ENCODE peak calls at places on chromosomes 6 and 20, in seven cellular contexts. M, E, L, J, Z, P and V are unnamed samples.

GRCh38 chr6:24374612-24375011 is 16.8 kb upstream of the DCDC2 start:
- DNase-seq in M (no peak), E (no peak), L (no peak), J (no peak), Z (no peak), P (no peak), V (no peak)

GRCh38 chr6:36631326-36632046 is 37.3 kb downstream of the SRSF3 start:
- DNase-seq in M (no peak), E (no peak), L (no peak), J (peak; percentile 58), Z (no peak), P (no peak), V (no peak)

GRCh38 chr6:144897441-144897921 is 612.3 kb downstream of the UTRN start:
- DNase-seq in M (no peak), E (peak; percentile 82), L (no peak), J (no peak), Z (no peak), P (no peak), V (no peak)

GRCh38 chr6:150076196-150076893 is 7.4 kb upstream of the ULBP3 start:
- DNase-seq in M (no peak), E (peak; percentile 23), L (no peak), J (no peak), Z (no peak), P (no peak), V (no peak)

GRCh38 chr20:4135385-4136077 is 120.2 kb upstream of the RNF24 start:
- DNase-seq in M (peak; percentile 99), E (peak; percentile 98), L (no peak), J (no peak), Z (peak; percentile 30), P (no peak), V (no peak)

GRCh38 chr20:8161262-8162071 is 29.4 kb downstream of the PLCB1 start:
- DNase-seq in M (no peak), E (peak; percentile 28), L (no peak), J (no peak), Z (no peak), P (no peak), V (no peak)

GRCh38 chr20:23358923-23359572 is 2.9 kb upstream of the GZF1 start:
- DNase-seq in M (peak; percentile 82), E (no peak), L (no peak), J (no peak), Z (peak; percentile 42), P (no peak), V (no peak)

GRCh38 chr6:82408952-82409421 is 45.4 kb downstream of the TPBG start:
- DNase-seq in M (no peak), E (peak; percentile 49), L (no peak), J (no peak), Z (no peak), P (no peak), V (no peak)

GRCh38 chr6:132780770-132781371 is 17.6 kb downstream of the SLC18B1 start:
- DNase-seq in M (peak; percentile 19), E (no peak), L (no peak), J (no peak), Z (no peak), P (no peak), V (no peak)

GRCh38 chr6:36651659-36652379 is 26.7 kb upstream of the CDKN1A start:
- DNase-seq in M (no peak), E (no peak), L (no peak), J (no peak), Z (no peak), P (no peak), V (no peak)

GRCh38 chr6:71510057-71510713 is 221.6 kb downstream of the OGFRL1 start:
- DNase-seq in M (peak; percentile 9), E (peak; percentile 58), L (peak; percentile 15), J (no peak), Z (peak; percentile 27), P (peak; percentile 40), V (peak; percentile 78)

DNA sequence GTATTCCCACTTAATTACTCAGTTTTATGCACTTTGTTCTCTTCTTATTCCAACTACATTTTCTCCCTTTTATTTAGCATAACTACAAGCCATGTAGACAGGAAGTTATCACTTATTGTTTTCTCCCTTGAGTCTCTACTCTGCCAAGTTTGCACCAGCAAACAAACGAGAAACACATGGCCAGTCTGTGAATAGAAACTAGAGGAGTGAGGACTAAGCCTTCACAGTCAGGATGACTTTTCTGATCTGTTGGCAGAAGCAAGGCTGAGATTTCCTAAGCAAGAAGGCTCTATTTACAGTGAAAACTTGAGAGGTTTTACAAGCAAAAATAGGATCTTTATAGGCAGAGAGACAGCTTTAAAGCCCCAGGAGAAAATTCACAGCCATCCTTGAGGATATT is 69.8 kb upstream of the TINAG start:
- DNase-seq in M (no peak), E (no peak), L (no peak), J (no peak), Z (no peak), P (no peak), V (no peak)
- H3K27ac ChIP-seq in M (no peak overlapping the region), E (no peak overlapping the region), L (peak overlapping the region; percentile 72), J (no peak overlapping the region), Z (no peak overlapping the region), P (no peak overlapping the region), V (no peak overlapping the region)

GRCh38 chr6:41843178-41843577 is 52.0 kb downstream of the USP49 start:
- DNase-seq in M (no peak), E (no peak), L (no peak), J (no peak), Z (no peak), P (no peak), V (no peak)

GRCh38 chr6:41846666-41847237 is 48.4 kb downstream of the USP49 start:
- DNase-seq in M (peak; percentile 93), E (peak; percentile 93), L (peak; percentile 16), J (no peak), Z (peak; percentile 69), P (peak; percentile 39), V (no peak)
- TF ChIP-seq CTCF in M (peak; percentile 93), E (peak; percentile 89), L (peak; percentile 69), J (peak; percentile 85), Z (peak; percentile 69), P (peak; percentile 82), V (no peak)

GRCh38 chr20:51023617-51024155 is 779 bp upstream of the KCNG1 start:
- DNase-seq in M (no peak), E (no peak), L (no peak), J (no peak), Z (no peak), P (no peak), V (no peak)

GRCh38 chr20:51020657-51021056 is 2.2 kb downstream of the KCNG1 start:
- DNase-seq in M (no peak), E (no peak), L (no peak), J (no peak), Z (no peak), P (no peak), V (no peak)

GRCh38 chr20:51021067-51022025 is 1.6 kb downstream of the KCNG1 start:
- DNase-seq in M (no peak), E (peak; percentile 50), L (no peak), J (no peak), Z (no peak), P (no peak), V (no peak)

GRCh38 chr20:51022803-51023616 is at the start of gene KCNG1:
- DNase-seq in M (no peak), E (peak; percentile 63), L (no peak), J (peak; percentile 59), Z (peak; percentile 81), P (peak; percentile 70), V (no peak)

DNA sequence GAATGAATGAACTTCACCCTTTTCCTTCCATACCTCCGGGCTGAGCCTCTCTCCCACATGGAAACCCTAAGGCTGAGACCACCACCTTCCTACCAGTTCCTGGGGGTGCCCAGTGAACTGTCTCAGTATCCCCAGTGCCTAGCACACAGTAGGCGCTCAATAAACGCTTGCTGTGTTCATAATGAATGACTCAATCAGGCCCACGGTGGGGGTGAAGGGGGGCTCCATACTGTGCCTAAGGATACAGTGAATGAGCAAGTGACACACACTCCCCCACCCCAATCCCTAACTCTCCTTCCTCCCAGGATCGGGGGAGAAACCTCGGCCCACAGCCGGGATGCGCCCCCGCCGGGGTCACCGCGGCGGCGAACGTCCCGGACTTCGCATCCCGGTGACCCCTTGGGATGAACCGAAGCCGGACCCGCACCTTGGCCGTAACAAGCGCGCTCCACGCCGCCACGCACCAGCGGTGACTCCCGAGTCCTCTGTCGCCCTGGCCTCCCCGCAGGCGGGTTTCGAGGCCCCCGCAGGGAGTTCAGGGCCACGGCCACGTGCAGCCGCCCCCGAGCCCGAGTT is 592 bp downstream of the KCNG1 start:
- DNase-seq in M (no peak), E (no peak), L (no peak), J (no peak), Z (no peak), P (no peak), V (no peak)
- H3K4me3 ChIP-seq in M (peak overlapping the region; percentile 32), E (peak overlapping the region; percentile 88), L (peak overlapping the region; percentile 43), J (peak overlapping the region; percentile 48), Z (peak overlapping the region; percentile 44), P (peak overlapping the region; percentile 39), V (peak overlapping the region; percentile 74)

DNA sequence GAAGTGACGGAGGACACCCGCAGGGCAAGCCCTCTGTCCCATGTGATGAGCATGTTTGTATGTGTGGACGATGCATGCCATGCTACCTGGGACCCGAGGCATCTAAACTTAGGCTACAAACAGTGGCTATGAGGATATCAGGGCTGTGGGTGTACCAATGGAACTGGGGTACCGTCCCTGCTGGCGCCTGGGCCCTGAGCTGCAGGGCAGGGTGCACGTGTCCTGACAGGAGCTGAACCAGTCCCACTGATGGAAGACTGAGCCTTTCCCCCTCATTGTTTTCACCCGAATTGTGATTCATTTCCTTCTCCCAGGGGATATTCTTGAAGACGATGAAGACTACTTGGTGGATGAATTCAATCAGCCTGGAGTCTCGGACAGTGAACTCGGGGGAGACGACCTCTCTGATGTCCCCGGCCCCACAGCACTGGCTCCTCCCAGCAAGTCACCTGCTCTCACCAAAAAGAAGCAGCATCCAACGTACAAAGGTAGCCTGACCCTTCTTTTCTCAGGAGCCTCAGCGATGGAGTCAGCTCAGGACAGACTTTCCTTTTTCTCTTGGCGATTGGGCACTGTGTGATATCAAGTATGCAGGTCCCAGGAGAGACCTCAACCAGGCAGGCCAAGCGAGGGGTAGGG is 84.3 kb downstream of the SERAC1 start:
- DNase-seq in M (no peak), E (no peak), L (no peak), J (no peak), Z (no peak), P (no peak), V (no peak)
- H3K27ac ChIP-seq in M (no peak overlapping the region), E (no peak overlapping the region), L (no peak overlapping the region), J (no peak overlapping the region), Z (no peak overlapping the region), P (no peak overlapping the region), V (no peak overlapping the region)

GRCh38 chr6:56607111-56607752 is 35.5 kb downstream of the DST start:
- DNase-seq in M (no peak), E (no peak), L (no peak), J (no peak), Z (no peak), P (no peak), V (no peak)
- TF ChIP-seq CTCF in M (no peak), E (no peak), L (no peak), J (no peak), Z (no peak), P (no peak), V (no peak)